ENCODE peak calls at places on chromosome 22, in nine cellular contexts. X is heart right ventricle; U is stomach; C is astrocyte of the cerebellum; S is fibroblast of the aortic adventitia; F is RWPE1; N is CD8-positive, alpha-beta T cell; I is tibial nerve; H is HCT116. V is an unnamed sample.

GRCh38 chr22:37033605-37034430 is 14.3 kb downstream of the MPST start:
- DNase-seq in X (no peak), S (no peak), I (no peak), C (no peak), H (no peak), F (no peak), N (no peak), U (no peak), V (no peak)

GRCh38 chr22:44543781-44544181 is 45.7 kb upstream of the RTL6 start:
- DNase-seq in U (no peak), I (no peak), N (no peak), H (no peak), C (no peak), X (no peak), F (no peak), S (peak), V (no peak)

GRCh38 chr22:47092896-47093311 is 330.5 kb downstream of the TBC1D22A start:
- DNase-seq in U (no peak), F (no peak), N (no peak), X (no peak), S (peak), C (peak), H (no peak), I (no peak), V (no peak)

GRCh38 chr22:46625843-46626349 is 5.7 kb downstream of the GRAMD4 start:
- DNase-seq in C (no peak), U (no peak), S (no peak), N (no peak), H (no peak), X (no peak), F (no peak), I (no peak), V (no peak)

GRCh38 chr22:44276706-44277403 is 35.9 kb downstream of the SHISAL1 start:
- DNase-seq in N (no peak), X (no peak), F (no peak), I (no peak), S (no peak), C (no peak), H (no peak), U (no peak), V (no peak)

GRCh38 chr22:45478108-45478771 is 24.4 kb upstream of the FBLN1 start:
- DNase-seq in S (peak), F (peak), I (peak), H (no peak), U (no peak), X (no peak), C (peak), N (no peak), V (no peak)

GRCh38 chr22:17492247-17492646 is 71.1 kb upstream of the SLC25A18 start:
- DNase-seq in X (no peak), I (no peak), U (no peak), S (no peak), F (no peak), H (no peak), N (no peak), C (no peak), V (no peak)

GRCh38 chr22:28002181-28002700 is 83.2 kb upstream of the PITPNB start:
- DNase-seq in S (peak), N (no peak), C (no peak), X (no peak), F (no peak), I (no peak), H (no peak), U (no peak), V (no peak)

GRCh38 chr22:45769569-45770210 is 98.1 kb downstream of the ATXN10 start:
- DNase-seq in I (no peak), F (no peak), N (no peak), U (no peak), X (no peak), S (no peak), C (no peak), H (no peak), V (no peak)

GRCh38 chr22:42459273-42460040 is 27.3 kb upstream of the NFAM1 start:
- DNase-seq in C (no peak), F (no peak), S (no peak), H (no peak), I (no peak), U (no peak), X (no peak), N (no peak), V (no peak)

GRCh38 chr22:48258841-48259240 is 1496.4 kb downstream of the TBC1D22A start:
- DNase-seq in I (no peak), F (no peak), S (no peak), N (no peak), C (no peak), X (no peak), H (no peak), U (no peak), V (no peak)

GRCh38 chr22:17091851-17092250 is 7.1 kb downstream of the IL17RA start:
- DNase-seq in C (no peak), N (no peak), H (no peak), X (no peak), U (peak), I (no peak), S (no peak), F (no peak), V (no peak)

GRCh38 chr22:45200862-45201511 is 37.3 kb downstream of the NUP50 start:
- DNase-seq in I (no peak), N (no peak), H (no peak), U (no peak), X (no peak), S (peak), F (no peak), C (peak), V (no peak)

GRCh38 chr22:37084385-37084784 is 25.1 kb downstream of the TMPRSS6 start:
- DNase-seq in U (no peak), C (no peak), I (no peak), X (no peak), H (no peak), F (no peak), N (no peak), S (no peak), V (no peak)

GRCh38 chr22:36386351-36386899 is 1.3 kb downstream of the MYH9 start:
- DNase-seq in U (no peak), C (no peak), S (peak), H (no peak), F (no peak), N (peak), X (no peak), I (no peak), V (peak)

GRCh38 chr22:28714043-28714442 is 27.6 kb downstream of the CHEK2 start:
- DNase-seq in X (no peak), U (no peak), I (no peak), C (no peak), S (no peak), H (no peak), N (no peak), F (no peak), V (no peak)

GRCh38 chr22:37162221-37163095 is 12.7 kb upstream of the IL2RB start:
- DNase-seq in H (no peak), S (no peak), N (peak), F (no peak), X (no peak), C (no peak), I (no peak), U (no peak), V (peak)

GRCh38 chr22:46025225-46025972 is 48.4 kb upstream of the WNT7B start:
- DNase-seq in I (no peak), U (no peak), S (no peak), N (no peak), F (no peak), X (no peak), H (no peak), C (no peak), V (no peak)

GRCh38 chr22:28053871-28054621 is 135.0 kb upstream of the PITPNB start:
- DNase-seq in N (no peak), I (no peak), X (no peak), U (no peak), S (peak), C (no peak), H (no peak), F (no peak), V (no peak)

GRCh38 chr22:29218758-29219408 is 13.2 kb downstream of the EMID1 start:
- DNase-seq in S (no peak), I (no peak), F (no peak), X (no peak), U (no peak), C (no peak), N (no peak), H (no peak), V (no peak)

GRCh38 chr22:42766860-42767259 is 46.2 kb upstream of the A4GALT start:
- DNase-seq in C (no peak), N (no peak), H (no peak), X (peak), I (no peak), F (no peak), S (no peak), U (no peak), V (no peak)

GRCh38 chr22:43341565-43341964 is 1.6 kb downstream of the SCUBE1 start:
- DNase-seq in I (no peak), S (no peak), F (no peak), U (no peak), C (no peak), H (no peak), N (no peak), X (no peak), V (no peak)

GRCh38 chr22:44759430-44760310 is 7.3 kb downstream of the ARHGAP8 start:
- DNase-seq in F (no peak), C (no peak), I (no peak), N (no peak), X (no peak), H (no peak), U (no peak), S (no peak), V (no peak)

GRCh38 chr22:27323646-27324045 is 477.9 kb downstream of the MN1 start:
- DNase-seq in C (no peak), H (no peak), S (no peak), I (no peak), X (no peak), N (no peak), F (no peak), U (no peak), V (no peak)

GRCh38 chr22:18093661-18094060 is 15.9 kb downstream of the PEX26 start:
- DNase-seq in N (no peak), F (no peak), S (no peak), I (no peak), U (no peak), X (no peak), C (no peak), H (no peak), V (no peak)

GRCh38 chr22:22061085-22062077 is 78.8 kb upstream of the TOP3B start:
- DNase-seq in C (no peak), N (no peak), U (no peak), F (peak), S (peak), I (no peak), X (peak), H (peak), V (no peak)
- TF ChIP-seq CTCF in C (peak), N (no peak), U (no peak), F (peak), S (peak), I (peak), X (peak), H (peak), V (no peak)

GRCh38 chr22:24485608-24486007 is 9.5 kb upstream of the UPB1 start:
- DNase-seq in C (no peak), F (no peak), H (no peak), X (peak), I (no peak), U (no peak), N (no peak), S (peak), V (no peak)
- TF ChIP-seq CTCF in C (peak), F (no peak), H (peak), X (peak), I (no peak), U (no peak), N (peak), S (peak), V (no peak)

DNA sequence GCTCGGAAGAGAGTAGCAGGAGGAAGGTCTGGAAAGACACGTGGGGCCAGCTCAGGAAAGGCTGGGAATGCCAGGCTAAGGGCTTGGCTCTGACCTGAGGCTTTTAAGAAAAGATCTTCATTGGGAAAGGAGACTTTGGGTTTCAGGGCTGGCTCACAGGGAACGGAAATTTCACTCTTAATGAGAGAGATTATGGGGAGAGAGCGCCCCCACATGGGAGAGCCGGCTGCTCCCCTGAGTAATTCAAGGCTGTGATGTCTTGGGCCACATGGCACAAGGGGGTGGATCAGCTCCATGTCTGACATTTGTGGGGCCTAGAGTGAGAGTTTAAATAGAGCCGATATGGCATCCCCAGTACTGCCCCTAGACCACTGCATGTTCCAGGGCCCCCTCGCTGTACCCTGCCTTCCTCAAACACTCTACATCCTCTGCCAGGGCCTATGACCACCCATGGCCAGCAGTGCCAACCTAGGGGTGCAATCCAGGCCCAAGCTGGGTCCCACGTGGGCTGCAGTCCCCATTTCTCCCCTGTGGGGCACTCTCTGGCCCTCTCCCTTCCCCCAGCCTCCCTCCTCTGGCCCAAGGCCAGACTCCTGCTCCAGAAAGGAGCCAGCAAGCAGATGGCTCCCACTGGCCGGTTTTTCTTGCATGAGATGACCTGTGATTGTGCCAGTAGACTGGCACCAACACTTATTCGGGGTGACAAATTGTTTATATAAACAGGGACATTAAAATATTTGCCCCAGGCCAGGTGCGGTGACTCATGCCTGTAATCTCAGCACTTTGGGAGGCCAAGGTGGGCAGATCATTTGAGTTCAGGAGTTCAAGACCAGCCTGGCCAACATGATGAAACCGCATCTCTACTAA is 75.2 kb downstream of the ISX start:
- DNase-seq in U (no peak), I (no peak), N (no peak), S (no peak), C (no peak), H (no peak), X (no peak), F (peak), V (no peak)
- TF ChIP-seq CTCF in U (no peak), I (no peak), N (no peak), S (no peak), C (no peak), H (peak), X (no peak), F (no peak), V (no peak)

DNA sequence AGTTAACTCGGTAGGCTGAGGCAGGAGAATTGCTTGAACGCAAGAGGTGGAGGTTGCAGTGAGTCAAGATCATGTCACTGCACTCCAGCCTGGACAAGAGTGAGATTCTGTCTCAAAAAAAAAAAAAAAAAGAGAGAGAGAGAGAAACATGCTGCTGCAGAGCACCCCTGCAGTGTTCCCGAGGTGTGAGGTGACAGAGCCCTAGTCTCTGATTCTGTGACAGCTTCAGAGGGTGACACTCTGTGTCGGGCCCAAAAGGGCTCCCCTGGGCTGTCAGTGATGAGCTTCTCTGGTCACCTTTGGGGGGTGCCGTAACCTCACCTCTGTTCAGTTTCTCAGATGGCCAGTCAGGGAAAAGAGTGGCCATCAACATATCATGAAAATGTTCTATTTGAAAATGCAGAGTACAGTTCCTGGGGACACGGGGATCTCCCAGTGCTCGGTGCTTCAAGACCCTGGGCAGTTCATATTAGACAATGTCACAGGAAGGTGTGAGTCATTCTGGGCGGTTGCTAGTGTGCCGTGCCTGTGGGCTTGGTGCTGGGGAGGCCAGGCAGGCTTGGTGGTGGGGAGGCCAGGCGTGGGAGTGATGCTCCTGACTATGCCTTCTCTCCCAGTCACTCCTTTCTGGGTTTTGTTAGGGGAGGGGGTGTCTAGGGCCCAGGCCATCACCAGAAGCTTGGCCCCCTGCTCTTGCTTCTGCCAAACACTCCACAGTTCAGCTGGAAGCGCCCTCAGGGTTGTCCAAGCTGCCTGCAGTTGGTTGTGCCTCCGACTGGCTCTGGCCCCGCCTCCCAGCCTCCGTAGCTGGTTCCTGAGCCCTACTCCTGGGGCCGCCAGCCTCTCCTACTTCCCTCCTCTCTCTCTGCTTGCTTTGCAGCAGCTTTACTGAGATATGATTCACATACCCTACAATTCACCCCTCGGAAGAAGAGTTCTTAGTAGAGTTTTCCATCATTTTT is 52.5 kb upstream of the CLDN5 start:
- DNase-seq in S (peak), F (no peak), U (no peak), I (no peak), X (peak), H (no peak), C (no peak), N (peak), V (no peak)
- TF ChIP-seq CTCF in S (no peak), F (no peak), U (no peak), I (no peak), X (no peak), H (no peak), C (no peak), N (no peak), V (no peak)

GRCh38 chr22:39508393-39508792 is 6.3 kb downstream of the MIEF1 start:
- DNase-seq in N (no peak), I (no peak), H (no peak), U (no peak), F (no peak), C (no peak), S (no peak), X (no peak), V (no peak)
- TF ChIP-seq CTCF in N (no peak), I (no peak), H (no peak), U (no peak), F (no peak), C (no peak), S (no peak), X (no peak), V (no peak)

GRCh38 chr22:32951081-32951806 is 106.9 kb downstream of the SYN3 start:
- DNase-seq in I (no peak), C (no peak), U (no peak), N (no peak), F (no peak), S (no peak), X (no peak), H (no peak), V (no peak)
- TF ChIP-seq CTCF in I (no peak), C (no peak), U (no peak), N (no peak), F (no peak), S (no peak), X (no peak), H (peak), V (no peak)

GRCh38 chr22:50482107-50483074 is 1.0 kb downstream of the ADM2 start:
- DNase-seq in C (no peak), I (no peak), N (no peak), F (no peak), S (no peak), H (no peak), U (no peak), X (no peak), V (no peak)
- TF ChIP-seq CTCF in C (no peak), I (no peak), N (no peak), F (no peak), S (no peak), H (no peak), U (no peak), X (no peak), V (no peak)

DNA sequence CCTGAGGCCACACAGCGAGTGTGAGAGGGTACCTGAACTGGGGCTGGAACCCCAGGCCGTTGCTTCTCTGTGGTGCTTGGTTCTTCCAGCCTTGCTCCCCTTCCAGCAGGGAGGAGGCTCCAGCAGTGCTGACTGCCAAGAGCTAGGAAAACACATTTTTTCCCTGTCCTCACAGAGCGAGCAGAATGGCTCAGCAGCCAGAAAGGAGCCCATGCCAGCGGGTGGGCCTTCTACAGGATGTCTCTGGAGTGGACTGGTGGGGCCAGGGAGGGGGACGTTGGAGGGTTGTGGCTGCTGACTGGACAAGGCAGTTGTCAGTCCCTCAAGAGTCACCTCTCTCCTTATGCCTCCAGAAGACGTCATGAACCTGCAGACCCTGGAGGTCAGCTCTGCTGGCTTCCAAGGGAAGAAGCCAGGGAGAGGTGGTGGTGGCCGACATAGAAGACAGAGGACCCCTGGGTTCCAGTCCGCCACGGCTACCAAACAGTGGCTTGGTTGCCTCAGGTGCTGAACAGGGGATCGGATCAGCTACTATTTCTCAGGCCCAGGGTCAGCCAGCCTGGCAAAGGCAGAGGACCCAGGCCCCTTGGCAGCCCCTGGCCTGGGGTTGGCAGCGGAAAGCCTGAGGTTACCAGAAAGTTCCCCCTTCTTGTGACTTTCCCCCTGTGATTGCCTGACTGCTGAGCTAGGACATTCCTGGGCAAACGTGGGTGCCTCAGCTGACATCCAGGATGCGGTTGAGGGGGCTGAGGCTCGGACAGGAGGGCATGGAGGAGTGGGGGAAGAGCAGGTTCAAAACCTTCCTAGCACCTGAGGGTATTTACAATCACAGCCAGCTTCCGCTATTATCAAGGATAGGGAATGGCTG is 3.7 kb downstream of the MAFF start:
- DNase-seq in X (peak), N (no peak), F (no peak), H (no peak), I (peak), C (peak), S (peak), U (no peak), V (no peak)
- TF ChIP-seq CTCF in X (no peak), N (no peak), F (no peak), H (no peak), I (no peak), C (no peak), S (no peak), U (no peak), V (no peak)

GRCh38 chr22:49427341-49427740 is 400.3 kb downstream of the BRD1 start:
- DNase-seq in S (no peak), U (no peak), X (no peak), N (no peak), I (no peak), H (no peak), C (no peak), F (no peak), V (no peak)

GRCh38 chr22:49427941-49428340 is 399.7 kb downstream of the BRD1 start:
- DNase-seq in U (no peak), S (no peak), I (no peak), H (no peak), N (no peak), C (no peak), F (no peak), X (no peak), V (no peak)

GRCh38 chr22:49431559-49431958 is 396.1 kb downstream of the BRD1 start:
- DNase-seq in N (no peak), X (no peak), C (no peak), I (no peak), S (no peak), U (no peak), H (no peak), F (no peak), V (no peak)

GRCh38 chr22:49426618-49427266 is 400.9 kb downstream of the BRD1 start:
- DNase-seq in I (no peak), H (no peak), F (no peak), N (no peak), S (no peak), U (no peak), X (no peak), C (no peak), V (no peak)

DNA sequence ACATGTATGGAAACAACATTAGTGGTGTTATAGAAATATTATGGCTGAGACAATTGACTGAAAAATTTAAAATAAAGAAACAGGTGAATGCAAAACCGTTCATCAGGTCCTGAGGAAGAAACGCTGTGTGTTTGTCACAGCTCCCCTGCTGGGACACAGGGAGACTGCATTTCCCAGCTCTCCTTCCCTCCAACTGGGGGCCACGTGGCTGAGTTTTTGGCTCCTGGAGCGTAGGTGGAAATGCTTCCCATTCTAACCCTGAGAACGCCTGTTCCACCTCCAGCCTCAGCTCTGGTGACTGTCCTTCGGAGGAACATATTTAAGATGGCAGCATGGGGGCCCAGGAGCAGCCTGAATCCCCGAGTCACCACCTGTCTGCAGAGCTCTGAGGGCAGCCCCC is 398.6 kb downstream of the BRD1 start:
- DNase-seq in C (no peak), S (no peak), U (no peak), H (no peak), N (no peak), I (no peak), X (no peak), F (no peak), V (no peak)
- TF ChIP-seq CTCF in C (no peak), S (no peak), U (no peak), H (peak), N (no peak), I (no peak), X (no peak), F (no peak), V (no peak)